ENCODE peak calls at places on chromosomes 16 and 17, in four cellular contexts. One of them, this sample, is unnamed.

GRCh38 chr17:47810200-47810821 is 11.3 kb downstream of the OSBPL7 start:
- DNase-seq in progenitor cell of endocrine pancreas: peak
- DNase-seq in heart right ventricle: no peak
- DNase-seq in activated CD8-positive, alpha-beta T cell treated with anti-CD3 and anti-CD28 coated beads for 36 hours: peak
- DNase-seq in this sample: peak

GRCh38 chr16:51849715-51850114 is 697.2 kb downstream of the TOX3 start:
- DNase-seq in progenitor cell of endocrine pancreas: no peak
- DNase-seq in heart right ventricle: no peak
- DNase-seq in activated CD8-positive, alpha-beta T cell treated with anti-CD3 and anti-CD28 coated beads for 36 hours: no peak
- DNase-seq in this sample: no peak

GRCh38 chr17:73211745-73212144 is 18.9 kb downstream of the COG1 start:
- DNase-seq in progenitor cell of endocrine pancreas: no peak
- DNase-seq in heart right ventricle: no peak
- DNase-seq in activated CD8-positive, alpha-beta T cell treated with anti-CD3 and anti-CD28 coated beads for 36 hours: peak
- DNase-seq in this sample: no peak

GRCh38 chr17:17843096-17843495 is 6.3 kb upstream of the SREBF1 start:
- DNase-seq in progenitor cell of endocrine pancreas: no peak
- DNase-seq in heart right ventricle: no peak
- DNase-seq in activated CD8-positive, alpha-beta T cell treated with anti-CD3 and anti-CD28 coated beads for 36 hours: no peak
- DNase-seq in this sample: no peak

GRCh38 chr16:48049832-48050231 is 106.0 kb downstream of the ABCC12 start:
- DNase-seq in progenitor cell of endocrine pancreas: no peak
- DNase-seq in heart right ventricle: no peak
- DNase-seq in activated CD8-positive, alpha-beta T cell treated with anti-CD3 and anti-CD28 coated beads for 36 hours: no peak
- DNase-seq in this sample: no peak

GRCh38 chr16:50369133-50369804 is 481 bp upstream of the BRD7 start:
- DNase-seq in progenitor cell of endocrine pancreas: no peak
- DNase-seq in heart right ventricle: no peak
- DNase-seq in activated CD8-positive, alpha-beta T cell treated with anti-CD3 and anti-CD28 coated beads for 36 hours: no peak
- DNase-seq in this sample: no peak

GRCh38 chr17:74455025-74455585 is 11.3 kb upstream of the CD300A start:
- DNase-seq in progenitor cell of endocrine pancreas: no peak
- DNase-seq in heart right ventricle: peak
- DNase-seq in activated CD8-positive, alpha-beta T cell treated with anti-CD3 and anti-CD28 coated beads for 36 hours: no peak
- DNase-seq in this sample: no peak

GRCh38 chr17:80243526-80244433 is 16.9 kb upstream of the RNF213 start:
- DNase-seq in progenitor cell of endocrine pancreas: no peak
- DNase-seq in heart right ventricle: no peak
- DNase-seq in activated CD8-positive, alpha-beta T cell treated with anti-CD3 and anti-CD28 coated beads for 36 hours: no peak
- DNase-seq in this sample: no peak

GRCh38 chr17:78120971-78121800 is 7.4 kb downstream of the TMC6 start:
- DNase-seq in progenitor cell of endocrine pancreas: no peak
- DNase-seq in heart right ventricle: no peak
- DNase-seq in activated CD8-positive, alpha-beta T cell treated with anti-CD3 and anti-CD28 coated beads for 36 hours: peak
- DNase-seq in this sample: no peak

GRCh38 chr17:7803981-7804380 is 30.0 kb upstream of the KDM6B start:
- DNase-seq in progenitor cell of endocrine pancreas: no peak
- DNase-seq in heart right ventricle: no peak
- DNase-seq in activated CD8-positive, alpha-beta T cell treated with anti-CD3 and anti-CD28 coated beads for 36 hours: no peak
- DNase-seq in this sample: no peak

GRCh38 chr17:6894206-6894528 is 62.6 kb upstream of the TEKT1 start:
- DNase-seq in progenitor cell of endocrine pancreas: no peak
- DNase-seq in heart right ventricle: no peak
- DNase-seq in activated CD8-positive, alpha-beta T cell treated with anti-CD3 and anti-CD28 coated beads for 36 hours: peak
- DNase-seq in this sample: no peak

GRCh38 chr17:41516828-41517283 is 1.8 kb downstream of the KRT15 start:
- DNase-seq in progenitor cell of endocrine pancreas: no peak
- DNase-seq in heart right ventricle: no peak
- DNase-seq in activated CD8-positive, alpha-beta T cell treated with anti-CD3 and anti-CD28 coated beads for 36 hours: no peak
- DNase-seq in this sample: no peak

GRCh38 chr16:67530013-67530939 is 1.6 kb downstream of the RIPOR1 start:
- DNase-seq in progenitor cell of endocrine pancreas: no peak
- DNase-seq in heart right ventricle: peak
- DNase-seq in activated CD8-positive, alpha-beta T cell treated with anti-CD3 and anti-CD28 coated beads for 36 hours: peak
- DNase-seq in this sample: peak

GRCh38 chr17:19003966-19004600 is 481 bp downstream of the FAM83G start:
- DNase-seq in progenitor cell of endocrine pancreas: peak
- DNase-seq in heart right ventricle: no peak
- DNase-seq in activated CD8-positive, alpha-beta T cell treated with anti-CD3 and anti-CD28 coated beads for 36 hours: peak
- DNase-seq in this sample: peak

GRCh38 chr17:78263063-78263735 is 31.8 kb downstream of the TMEM235 start:
- DNase-seq in progenitor cell of endocrine pancreas: no peak
- DNase-seq in heart right ventricle: peak
- DNase-seq in activated CD8-positive, alpha-beta T cell treated with anti-CD3 and anti-CD28 coated beads for 36 hours: peak
- DNase-seq in this sample: no peak

GRCh38 chr17:8894673-8895578 is 27.5 kb upstream of the PIK3R6 start:
- DNase-seq in progenitor cell of endocrine pancreas: no peak
- DNase-seq in heart right ventricle: peak
- DNase-seq in activated CD8-positive, alpha-beta T cell treated with anti-CD3 and anti-CD28 coated beads for 36 hours: peak
- DNase-seq in this sample: no peak

GRCh38 chr16:69397821-69398521 is 12.2 kb upstream of the TERF2 start:
- DNase-seq in progenitor cell of endocrine pancreas: no peak
- DNase-seq in heart right ventricle: peak
- DNase-seq in activated CD8-positive, alpha-beta T cell treated with anti-CD3 and anti-CD28 coated beads for 36 hours: no peak
- DNase-seq in this sample: no peak

GRCh38 chr16:79869304-79870015 is 268.9 kb upstream of the MAF start:
- DNase-seq in progenitor cell of endocrine pancreas: no peak
- DNase-seq in heart right ventricle: no peak
- DNase-seq in activated CD8-positive, alpha-beta T cell treated with anti-CD3 and anti-CD28 coated beads for 36 hours: no peak
- DNase-seq in this sample: no peak

GRCh38 chr17:76855105-76855504 is 13.1 kb upstream of the MGAT5B start:
- DNase-seq in progenitor cell of endocrine pancreas: no peak
- DNase-seq in heart right ventricle: no peak
- DNase-seq in activated CD8-positive, alpha-beta T cell treated with anti-CD3 and anti-CD28 coated beads for 36 hours: no peak
- DNase-seq in this sample: no peak

GRCh38 chr16:86808863-86809444 is 230.6 kb downstream of the FOXL1 start:
- DNase-seq in progenitor cell of endocrine pancreas: no peak
- DNase-seq in heart right ventricle: no peak
- DNase-seq in activated CD8-positive, alpha-beta T cell treated with anti-CD3 and anti-CD28 coated beads for 36 hours: no peak
- DNase-seq in this sample: no peak

GRCh38 chr16:87687571-87687910 is 78.2 kb downstream of the KLHDC4 start:
- DNase-seq in progenitor cell of endocrine pancreas: no peak
- DNase-seq in heart right ventricle: no peak
- DNase-seq in activated CD8-positive, alpha-beta T cell treated with anti-CD3 and anti-CD28 coated beads for 36 hours: no peak
- DNase-seq in this sample: no peak

GRCh38 chr16:28497861-28498599 is 3.6 kb downstream of the APOBR start:
- DNase-seq in progenitor cell of endocrine pancreas: no peak
- DNase-seq in heart right ventricle: no peak
- DNase-seq in activated CD8-positive, alpha-beta T cell treated with anti-CD3 and anti-CD28 coated beads for 36 hours: no peak
- DNase-seq in this sample: no peak

GRCh38 chr17:74176546-74177001 is 26.9 kb upstream of the RPL38 start:
- DNase-seq in progenitor cell of endocrine pancreas: peak
- DNase-seq in heart right ventricle: peak
- DNase-seq in activated CD8-positive, alpha-beta T cell treated with anti-CD3 and anti-CD28 coated beads for 36 hours: peak
- DNase-seq in this sample: no peak

GRCh38 chr16:49855822-49856740 is at the start of gene ZNF423:
- DNase-seq in progenitor cell of endocrine pancreas: peak
- DNase-seq in heart right ventricle: no peak
- DNase-seq in activated CD8-positive, alpha-beta T cell treated with anti-CD3 and anti-CD28 coated beads for 36 hours: no peak
- DNase-seq in this sample: no peak

GRCh38 chr17:68821860-68822693 is 133.1 kb downstream of the ABCA8 start:
- DNase-seq in progenitor cell of endocrine pancreas: no peak
- DNase-seq in heart right ventricle: no peak
- DNase-seq in activated CD8-positive, alpha-beta T cell treated with anti-CD3 and anti-CD28 coated beads for 36 hours: no peak
- DNase-seq in this sample: no peak

GRCh38 chr17:69117855-69118758 is 23.6 kb downstream of the ABCA6 start:
- DNase-seq in progenitor cell of endocrine pancreas: no peak
- DNase-seq in heart right ventricle: no peak
- DNase-seq in activated CD8-positive, alpha-beta T cell treated with anti-CD3 and anti-CD28 coated beads for 36 hours: no peak
- DNase-seq in this sample: no peak

GRCh38 chr16:598823-599739 is 9.2 kb downstream of the RAB40C start:
- DNase-seq in progenitor cell of endocrine pancreas: no peak
- DNase-seq in heart right ventricle: no peak
- DNase-seq in activated CD8-positive, alpha-beta T cell treated with anti-CD3 and anti-CD28 coated beads for 36 hours: no peak
- DNase-seq in this sample: no peak

GRCh38 chr17:34644941-34645550 is 65.7 kb downstream of the TMEM132E start:
- DNase-seq in progenitor cell of endocrine pancreas: no peak
- DNase-seq in heart right ventricle: no peak
- DNase-seq in activated CD8-positive, alpha-beta T cell treated with anti-CD3 and anti-CD28 coated beads for 36 hours: no peak
- DNase-seq in this sample: no peak

GRCh38 chr17:30939059-30939689 is 17.4 kb downstream of the ADAP2 start:
- DNase-seq in progenitor cell of endocrine pancreas: no peak
- DNase-seq in heart right ventricle: peak
- DNase-seq in activated CD8-positive, alpha-beta T cell treated with anti-CD3 and anti-CD28 coated beads for 36 hours: peak
- DNase-seq in this sample: no peak

GRCh38 chr17:81888105-81888987 is 3.0 kb downstream of the ALYREF start:
- DNase-seq in progenitor cell of endocrine pancreas: no peak
- DNase-seq in heart right ventricle: no peak
- DNase-seq in activated CD8-positive, alpha-beta T cell treated with anti-CD3 and anti-CD28 coated beads for 36 hours: no peak
- DNase-seq in this sample: no peak

GRCh38 chr16:75497558-75497957 is 2.3 kb upstream of the CHST6 start:
- DNase-seq in progenitor cell of endocrine pancreas: no peak
- DNase-seq in heart right ventricle: no peak
- DNase-seq in activated CD8-positive, alpha-beta T cell treated with anti-CD3 and anti-CD28 coated beads for 36 hours: no peak
- DNase-seq in this sample: no peak

GRCh38 chr17:64024781-64025731 is 4.6 kb upstream of the ICAM2 start:
- DNase-seq in progenitor cell of endocrine pancreas: no peak
- DNase-seq in heart right ventricle: no peak
- DNase-seq in activated CD8-positive, alpha-beta T cell treated with anti-CD3 and anti-CD28 coated beads for 36 hours: peak
- DNase-seq in this sample: peak

GRCh38 chr17:80146121-80147034 is 550 bp downstream of the EIF4A3 start:
- DNase-seq in progenitor cell of endocrine pancreas: peak
- DNase-seq in heart right ventricle: no peak
- DNase-seq in activated CD8-positive, alpha-beta T cell treated with anti-CD3 and anti-CD28 coated beads for 36 hours: peak
- DNase-seq in this sample: no peak

DNA sequence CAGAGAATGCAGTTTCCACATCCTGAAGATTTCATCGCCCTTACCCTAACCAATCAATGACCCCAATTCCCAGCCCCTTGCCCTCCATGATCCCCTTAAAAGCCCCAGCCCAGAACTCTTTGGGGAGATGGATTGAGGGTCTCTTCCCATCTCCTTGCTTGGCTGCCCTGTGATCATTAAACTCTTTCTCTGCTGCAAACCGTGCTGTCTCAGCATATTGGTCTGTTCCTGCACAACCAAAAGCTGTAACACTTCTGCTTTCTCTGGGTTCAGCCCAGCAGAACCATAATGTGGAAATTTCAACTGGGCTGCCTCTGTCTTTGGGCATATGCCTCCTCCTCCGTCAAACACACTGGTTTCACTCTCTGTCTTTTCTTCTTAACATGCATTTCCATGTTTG is 67.0 kb upstream of the NLRP1 start:
- DNase-seq in progenitor cell of endocrine pancreas: no peak
- DNase-seq in heart right ventricle: no peak
- DNase-seq in activated CD8-positive, alpha-beta T cell treated with anti-CD3 and anti-CD28 coated beads for 36 hours: no peak
- DNase-seq in this sample: no peak
- TF ChIP-seq CTCF in progenitor cell of endocrine pancreas: no peak
- TF ChIP-seq CTCF in heart right ventricle: no peak
- TF ChIP-seq CTCF in activated CD8-positive, alpha-beta T cell treated with anti-CD3 and anti-CD28 coated beads for 36 hours: no peak
- TF ChIP-seq CTCF in this sample: no peak

GRCh38 chr17:65027305-65027704 is 29.2 kb downstream of the GNA13 start:
- DNase-seq in progenitor cell of endocrine pancreas: no peak
- DNase-seq in heart right ventricle: no peak
- DNase-seq in activated CD8-positive, alpha-beta T cell treated with anti-CD3 and anti-CD28 coated beads for 36 hours: peak
- DNase-seq in this sample: peak
- TF ChIP-seq CTCF in progenitor cell of endocrine pancreas: peak
- TF ChIP-seq CTCF in heart right ventricle: no peak
- TF ChIP-seq CTCF in activated CD8-positive, alpha-beta T cell treated with anti-CD3 and anti-CD28 coated beads for 36 hours: peak
- TF ChIP-seq CTCF in this sample: peak

DNA sequence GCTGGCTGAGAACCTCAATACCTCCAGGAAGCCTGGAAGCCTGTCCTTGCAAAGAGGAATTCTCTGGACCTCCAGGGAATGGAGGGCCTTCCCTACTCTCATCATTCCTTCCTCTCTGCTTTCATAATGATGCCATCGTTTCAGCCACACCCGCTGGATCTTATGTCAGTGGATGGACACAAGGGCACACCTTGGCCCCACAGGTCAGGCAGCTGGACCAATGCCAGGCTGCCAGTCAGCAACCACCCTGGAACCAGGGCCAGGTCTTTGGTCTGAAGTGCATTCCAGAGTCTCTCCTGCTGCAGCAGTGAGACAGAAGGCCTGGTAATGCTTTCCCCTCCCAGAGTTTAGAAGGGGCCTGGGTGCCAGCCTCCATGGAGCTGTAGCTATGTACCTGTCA is 7.4 kb downstream of the C1QL1 start:
- DNase-seq in progenitor cell of endocrine pancreas: no peak
- DNase-seq in heart right ventricle: no peak
- DNase-seq in activated CD8-positive, alpha-beta T cell treated with anti-CD3 and anti-CD28 coated beads for 36 hours: no peak
- DNase-seq in this sample: no peak
- TF ChIP-seq CTCF in progenitor cell of endocrine pancreas: no peak
- TF ChIP-seq CTCF in heart right ventricle: no peak
- TF ChIP-seq CTCF in activated CD8-positive, alpha-beta T cell treated with anti-CD3 and anti-CD28 coated beads for 36 hours: no peak
- TF ChIP-seq CTCF in this sample: no peak

DNA sequence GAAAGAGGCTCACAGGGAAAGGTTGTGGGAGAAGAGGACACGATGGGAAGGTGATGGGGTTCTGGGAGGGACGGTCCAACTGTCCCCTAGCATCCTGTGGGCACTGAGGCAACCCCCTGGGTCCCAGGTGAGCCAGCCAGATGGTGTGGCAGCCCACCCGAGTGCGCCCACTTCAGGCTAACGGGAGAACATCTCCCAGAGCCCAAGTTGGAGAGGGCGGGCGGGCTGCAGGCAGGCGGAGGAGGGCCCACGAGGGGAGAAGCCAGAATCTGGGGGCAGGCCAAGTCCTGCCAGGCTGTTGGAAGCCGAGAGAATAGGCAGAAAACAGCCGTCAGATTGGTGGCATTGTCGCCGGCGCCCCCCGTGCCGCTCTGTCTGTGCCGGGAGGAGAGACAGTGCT is 13.8 kb upstream of the ABCC3 start:
- DNase-seq in progenitor cell of endocrine pancreas: no peak
- DNase-seq in heart right ventricle: no peak
- DNase-seq in activated CD8-positive, alpha-beta T cell treated with anti-CD3 and anti-CD28 coated beads for 36 hours: no peak
- DNase-seq in this sample: no peak
- TF ChIP-seq CTCF in progenitor cell of endocrine pancreas: peak
- TF ChIP-seq CTCF in heart right ventricle: no peak
- TF ChIP-seq CTCF in activated CD8-positive, alpha-beta T cell treated with anti-CD3 and anti-CD28 coated beads for 36 hours: no peak
- TF ChIP-seq CTCF in this sample: no peak

GRCh38 chr17:50911890-50912289 is 45.7 kb upstream of the TOB1 start:
- DNase-seq in progenitor cell of endocrine pancreas: no peak
- DNase-seq in heart right ventricle: no peak
- DNase-seq in activated CD8-positive, alpha-beta T cell treated with anti-CD3 and anti-CD28 coated beads for 36 hours: no peak
- DNase-seq in this sample: no peak
- TF ChIP-seq CTCF in progenitor cell of endocrine pancreas: no peak
- TF ChIP-seq CTCF in heart right ventricle: no peak
- TF ChIP-seq CTCF in activated CD8-positive, alpha-beta T cell treated with anti-CD3 and anti-CD28 coated beads for 36 hours: peak
- TF ChIP-seq CTCF in this sample: no peak

DNA sequence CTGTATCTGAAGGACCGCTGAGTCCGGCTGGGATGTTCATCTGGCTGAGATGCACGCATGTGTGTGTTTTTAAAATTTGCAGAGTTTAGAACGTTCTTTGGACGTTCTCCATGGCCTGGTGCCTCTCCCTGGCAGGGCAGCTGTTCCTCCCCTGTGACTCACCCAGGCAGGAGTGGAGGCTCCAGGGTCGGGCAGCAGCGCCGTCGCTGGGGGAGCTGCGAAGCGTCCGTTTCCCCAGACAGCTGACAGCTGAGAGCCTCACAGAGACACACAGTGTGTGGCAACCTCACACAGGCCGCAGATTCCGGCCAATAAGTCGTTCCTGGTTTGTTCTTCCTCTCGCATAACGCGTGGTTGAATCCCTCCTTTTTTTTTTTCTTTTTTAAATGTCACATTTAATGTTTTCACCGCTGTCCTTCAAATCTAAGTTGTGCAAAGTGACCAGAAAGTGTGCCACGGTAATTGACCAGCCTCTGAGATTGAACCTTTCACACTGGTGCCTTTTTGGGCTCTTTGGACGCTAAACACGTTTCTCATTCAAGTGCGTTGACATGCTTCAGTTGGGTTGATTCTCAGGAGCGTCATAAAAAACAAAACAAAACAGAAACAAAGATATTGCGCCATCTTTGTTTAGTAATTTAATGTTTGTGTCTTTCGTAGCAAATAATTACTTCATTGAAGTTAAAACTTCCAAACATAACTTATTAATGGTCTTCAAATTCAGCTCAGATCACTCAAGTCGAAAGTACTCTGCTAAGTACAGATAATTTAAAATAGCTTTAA is 80.4 kb downstream of the OR1D5 start:
- DNase-seq in progenitor cell of endocrine pancreas: no peak
- DNase-seq in heart right ventricle: peak
- DNase-seq in activated CD8-positive, alpha-beta T cell treated with anti-CD3 and anti-CD28 coated beads for 36 hours: no peak
- DNase-seq in this sample: no peak
- TF ChIP-seq CTCF in progenitor cell of endocrine pancreas: no peak
- TF ChIP-seq CTCF in heart right ventricle: peak
- TF ChIP-seq CTCF in activated CD8-positive, alpha-beta T cell treated with anti-CD3 and anti-CD28 coated beads for 36 hours: no peak
- TF ChIP-seq CTCF in this sample: no peak